ENCODE peak calls at places on chromosomes 16 and 17, in seven cellular contexts. W is transverse colon, X is endodermal cell, V is HCT116, B is IMR-90, M is mammary epithelial cell, P is body of pancreas. D is an unnamed sample.

GRCh38 chr17:50986989-50987660 is 121.0 kb upstream of the TOB1 start:
- DNase-seq in W (no peak), X (no peak), V (no peak), B (peak; percentile 79), M (peak; percentile 2), P (no peak), D (no peak)

GRCh38 chr16:53511084-53511402 is 8.0 kb upstream of the AKTIP start:
- DNase-seq in W (no peak), X (no peak), V (no peak), B (no peak), M (no peak), P (no peak), D (no peak)

GRCh38 chr17:15411556-15412198 is 55.7 kb downstream of the CDRT4 start:
- DNase-seq in W (no peak), X (no peak), V (no peak), B (no peak), M (no peak), P (no peak), D (no peak)

GRCh38 chr17:9644910-9645751 is at the start of gene USP43:
- DNase-seq in W (peak; percentile 80), X (peak; percentile 94), V (peak; percentile 32), B (no peak), M (peak; percentile 81), P (peak; percentile 75), D (peak; percentile 41)

GRCh38 chr16:87375426-87376135 is 8.0 kb downstream of the FBXO31 start:
- DNase-seq in W (no peak), X (no peak), V (no peak), B (peak; percentile 55), M (peak; percentile 72), P (no peak), D (peak; percentile 1)

GRCh38 chr17:28926786-28927185 is 23.9 kb upstream of the DHRS13 start:
- DNase-seq in W (no peak), X (no peak), V (no peak), B (no peak), M (peak; percentile 36), P (no peak), D (no peak)

GRCh38 chr17:33972756-33973155 is 282.3 kb upstream of the CCL2 start:
- DNase-seq in W (no peak), X (peak; percentile 74), V (no peak), B (no peak), M (no peak), P (no peak), D (no peak)

GRCh38 chr17:9893606-9894005 is 11.5 kb downstream of the RCVRN start:
- DNase-seq in W (no peak), X (no peak), V (no peak), B (peak; percentile 42), M (no peak), P (no peak), D (no peak)

GRCh38 chr16:24771132-24771778 is 41.8 kb downstream of the TNRC6A start:
- DNase-seq in W (no peak), X (no peak), V (no peak), B (peak; percentile 75), M (no peak), P (no peak), D (no peak)

GRCh38 chr16:27374794-27375499 is 27.0 kb upstream of the IL21R start:
- DNase-seq in W (peak; percentile 58), X (peak; percentile 99), V (peak; percentile 94), B (peak; percentile 80), M (peak; percentile 72), P (peak; percentile 44), D (peak; percentile 85)

GRCh38 chr16:70653406-70653805 is 7.0 kb downstream of the IL34 start:
- DNase-seq in W (no peak), X (no peak), V (no peak), B (no peak), M (peak; percentile 9), P (no peak), D (no peak)

GRCh38 chr16:17529982-17530760 is 59.4 kb upstream of the XYLT1 start:
- DNase-seq in W (peak; percentile 8), X (no peak), V (no peak), B (no peak), M (no peak), P (no peak), D (no peak)

GRCh38 chr17:15096511-15096910 is 168.6 kb downstream of the PMP22 start:
- DNase-seq in W (no peak), X (no peak), V (no peak), B (no peak), M (no peak), P (no peak), D (no peak)

GRCh38 chr16:11429113-11429512 is 83.9 kb downstream of the RMI2 start:
- DNase-seq in W (no peak), X (no peak), V (no peak), B (no peak), M (no peak), P (no peak), D (no peak)

GRCh38 chr17:62995377-62995885 is 29.4 kb downstream of the TANC2 start:
- DNase-seq in W (peak; percentile 29), X (peak; percentile 79), V (peak; percentile 38), B (peak; percentile 43), M (peak; percentile 43), P (no peak), D (peak; percentile 51)

GRCh38 chr17:35082073-35082657 is 18.7 kb upstream of the RFFL start:
- DNase-seq in W (no peak), X (no peak), V (peak; percentile 81), B (peak; percentile 84), M (peak; percentile 84), P (no peak), D (no peak)

GRCh38 chr17:7538891-7539290 is 10.0 kb upstream of the TNFSF12 start:
- DNase-seq in W (no peak), X (no peak), V (no peak), B (peak; percentile 34), M (no peak), P (no peak), D (no peak)

GRCh38 chr17:60127068-60128064 is 22.4 kb upstream of the CA4 start:
- DNase-seq in W (no peak), X (peak; percentile 39), V (no peak), B (no peak), M (no peak), P (no peak), D (no peak)

GRCh38 chr17:76139801-76140660 is 1.0 kb downstream of the FOXJ1 start:
- DNase-seq in W (peak; percentile 49), X (peak; percentile 80), V (no peak), B (no peak), M (no peak), P (no peak), D (peak; percentile 53)

DNA sequence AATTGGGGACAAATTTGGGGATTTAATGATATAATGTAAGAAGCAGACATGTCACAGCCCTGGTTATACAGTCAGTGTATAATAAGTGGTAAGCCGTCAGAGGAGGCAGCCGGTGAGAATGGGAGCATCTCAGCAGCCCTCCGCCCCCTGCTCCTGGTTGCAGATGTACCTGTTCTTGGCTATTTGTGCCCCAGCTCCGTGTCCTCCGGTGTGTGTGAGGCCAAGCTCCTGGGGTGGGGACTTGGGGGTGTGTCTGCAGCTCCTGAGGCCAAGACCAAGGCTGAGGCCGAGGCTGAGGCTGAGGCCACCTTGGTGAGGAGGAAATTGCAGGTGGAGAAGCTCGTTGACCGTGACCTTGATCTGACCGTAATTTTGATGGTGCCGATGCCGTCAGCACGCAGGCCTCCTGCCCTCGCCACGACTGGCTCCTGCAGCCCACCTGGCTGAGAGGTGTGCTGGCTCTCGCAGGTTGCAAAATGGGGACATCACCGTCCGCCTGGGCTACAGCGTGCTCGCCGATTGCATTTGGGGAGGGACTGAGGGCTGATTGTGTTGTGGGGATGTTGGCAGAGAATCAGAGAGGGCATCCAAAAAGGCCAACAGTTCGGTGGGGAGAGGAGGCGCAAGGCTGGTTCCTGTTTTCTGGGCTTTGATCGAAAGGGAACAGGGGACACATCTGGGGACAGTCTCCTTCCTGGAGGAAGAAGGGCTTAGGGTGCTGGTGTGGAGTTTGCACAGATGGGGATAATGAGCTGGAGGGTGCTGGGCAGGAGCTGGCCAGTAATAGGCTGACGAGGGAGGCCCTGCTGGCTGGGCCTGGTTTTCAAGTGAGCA is 288.3 kb downstream of the SEC14L1 start:
- DNase-seq in W (no peak), X (no peak), V (no peak), B (no peak), M (no peak), P (no peak), D (no peak)
- H3K4me1 ChIP-seq in W (peaks cover 80% of the 10 kb centered on the region), X (peaks cover 7% of the 10 kb centered on the region), V (peaks cover 43% of the 10 kb centered on the region), B (peaks cover 74% of the 10 kb centered on the region), M (peaks cover 63% of the 10 kb centered on the region), P (peaks cover 73% of the 10 kb centered on the region), D (peaks cover 43% of the 10 kb centered on the region)

GRCh38 chr16:20089246-20089965 is 15.7 kb upstream of the GPR139 start:
- DNase-seq in W (no peak), X (no peak), V (no peak), B (no peak), M (no peak), P (no peak), D (no peak)

GRCh38 chr16:20099375-20099774 is 25.7 kb upstream of the GPR139 start:
- DNase-seq in W (no peak), X (no peak), V (no peak), B (no peak), M (no peak), P (no peak), D (no peak)

DNA sequence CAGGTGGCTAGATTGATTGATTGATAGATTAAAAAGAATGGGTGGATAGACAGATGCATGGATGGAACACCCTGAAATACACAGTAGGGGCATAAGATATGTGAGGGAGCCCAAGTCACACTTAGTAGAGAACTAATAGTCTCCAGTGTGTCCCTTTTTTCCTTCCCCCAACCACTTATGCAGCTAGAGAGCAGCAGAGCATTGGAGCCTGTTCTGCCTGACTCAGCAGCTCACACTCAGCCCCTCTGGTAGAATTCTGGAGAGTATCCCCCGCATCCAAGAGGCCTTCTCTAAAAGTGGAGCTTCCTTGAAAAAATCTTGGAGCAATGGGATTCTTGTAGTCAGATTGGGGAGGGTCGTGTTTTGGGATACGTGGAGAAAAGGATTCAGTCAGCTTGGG is 20.5 kb upstream of the GPR139 start:
- DNase-seq in W (no peak), X (no peak), V (no peak), B (no peak), M (no peak), P (no peak), D (no peak)
- TF ChIP-seq CTCF in W (no peak), X (no peak), V (no peak), B (no peak), M (no peak), P (no peak), D (no peak)

DNA sequence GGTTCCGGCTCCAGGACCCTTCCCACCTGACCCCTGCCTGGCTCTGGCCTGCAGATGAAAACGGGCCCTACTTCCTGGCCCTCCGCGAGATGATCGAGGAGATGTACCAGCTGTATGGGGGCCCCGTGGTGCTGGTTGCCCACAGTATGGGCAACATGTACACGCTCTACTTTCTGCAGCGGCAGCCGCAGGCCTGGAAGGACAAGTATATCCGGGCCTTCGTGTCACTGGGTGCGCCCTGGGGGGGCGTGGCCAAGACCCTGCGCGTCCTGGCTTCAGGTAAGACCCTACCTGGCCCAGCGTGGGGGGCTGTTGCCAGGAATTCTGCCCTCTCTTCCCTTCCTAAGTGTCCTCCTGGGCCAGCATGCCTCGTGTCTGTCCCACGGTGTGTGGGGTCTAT is 8.6 kb upstream of the SLC7A6 start:
- DNase-seq in W (no peak), X (no peak), V (no peak), B (no peak), M (no peak), P (no peak), D (no peak)
- H3K4me1 ChIP-seq in W (peaks cover 18% of the 10 kb centered on the region), X (no peaks in the 10 kb centered on the region), V (peaks cover 10% of the 10 kb centered on the region), B (peaks cover 13% of the 10 kb centered on the region), M (peaks cover 8% of the 10 kb centered on the region), P (no peaks in the 10 kb centered on the region), D (no peaks in the 10 kb centered on the region)

DNA sequence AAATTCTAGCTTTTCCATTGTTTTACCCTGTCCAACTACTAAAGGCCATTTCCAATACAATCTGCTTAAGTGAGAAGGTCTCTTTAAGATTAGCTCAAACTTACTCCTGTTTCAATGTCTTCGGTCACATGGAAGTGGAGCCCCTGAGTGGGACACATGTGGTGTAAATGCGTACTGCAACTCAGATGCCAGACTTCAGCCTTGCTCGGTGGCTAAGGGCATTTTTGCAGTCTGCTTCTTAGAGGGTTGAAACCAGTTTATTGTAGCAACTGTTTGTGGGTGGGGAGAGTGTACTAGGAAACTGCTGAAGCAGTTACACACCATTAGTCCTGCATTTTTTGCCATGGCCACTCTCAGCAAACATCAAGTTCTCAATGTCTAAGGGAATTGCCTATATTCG is 140.6 kb downstream of the PARN start:
- DNase-seq in W (no peak), X (peak; percentile 76), V (peak; percentile 37), B (peak; percentile 15), M (no peak), P (no peak), D (peak; percentile 58)
- TF ChIP-seq CTCF in W (peak; percentile 10), X (peak; percentile 66), V (no peak), B (peak; percentile 15), M (peak; percentile 25), P (no peak), D (peak; percentile 43)